ENCODE peak calls at places on chromosomes 1 and 21, in seven cellular contexts. M, L, A, B, W, I and S are unnamed samples.

GRCh38 chr1:241569848-241570247 is 37.7 kb downstream of the KMO start:
- DNase-seq in M (no peak), A (no peak), L (no peak), W (no peak), B (no peak), I (no peak), S (no peak)

GRCh38 chr1:18932387-18932786 is 24.1 kb downstream of the IFFO2 start:
- DNase-seq in B (no peak), A (no peak), L (no peak), W (no peak), I (peak; percentile 68), M (peak; percentile 52), S (peak; percentile 64)

GRCh38 chr21:18673789-18674188 is 270.2 kb upstream of the TMPRSS15 start:
- DNase-seq in A (no peak), I (no peak), B (no peak), W (no peak), L (no peak), M (no peak), S (no peak)

GRCh38 chr1:199056721-199057120 is 417.9 kb downstream of the PTPRC start:
- DNase-seq in W (no peak), A (no peak), I (no peak), B (no peak), L (no peak), M (no peak), S (no peak)

GRCh38 chr1:109040627-109041613 is 982 bp downstream of the WDR47 start:
- DNase-seq in W (peak; percentile 38), M (no peak), I (peak; percentile 48), B (peak; percentile 39), L (no peak), A (peak; percentile 16), S (no peak)

GRCh38 chr1:198678301-198678836 is 39.5 kb downstream of the PTPRC start:
- DNase-seq in I (no peak), L (no peak), W (no peak), A (no peak), B (no peak), M (no peak), S (no peak)

GRCh38 chr1:21801100-21801499 is 11.0 kb upstream of the LDLRAD2 start:
- DNase-seq in A (no peak), L (no peak), B (no peak), I (peak; percentile 30), W (no peak), M (peak; percentile 71), S (no peak)

GRCh38 chr1:14345925-14346550 is 252.4 kb upstream of the KAZN start:
- DNase-seq in M (no peak), A (peak; percentile 83), B (no peak), L (no peak), W (no peak), I (no peak), S (peak; percentile 63)

GRCh38 chr1:54396280-54396903 is 9.8 kb downstream of the SSBP3 start:
- DNase-seq in L (no peak), B (no peak), I (no peak), A (no peak), W (no peak), M (no peak), S (no peak)

GRCh38 chr1:85584264-85584781 is 3.8 kb downstream of the CCN1 start:
- DNase-seq in L (no peak), M (peak; percentile 95), B (peak; percentile 59), W (no peak), I (peak; percentile 96), A (peak; percentile 93), S (peak; percentile 54)

GRCh38 chr1:245298781-245299180 is 144.0 kb downstream of the KIF26B start:
- DNase-seq in M (no peak), B (no peak), I (no peak), W (no peak), A (no peak), L (no peak), S (no peak)

GRCh38 chr1:180486092-180486491 is 16.3 kb downstream of the ACBD6 start:
- DNase-seq in A (peak; percentile 16), B (no peak), M (no peak), L (no peak), I (no peak), W (no peak), S (no peak)

GRCh38 chr1:246416261-246416660 is 90.8 kb downstream of the SMYD3 start:
- DNase-seq in L (no peak), I (no peak), M (no peak), A (no peak), W (no peak), B (no peak), S (no peak)

GRCh38 chr1:230208619-230209261 is 141.7 kb downstream of the GALNT2 start:
- DNase-seq in I (no peak), M (no peak), W (no peak), A (no peak), B (no peak), L (no peak), S (no peak)

GRCh38 chr1:197750366-197750765 is 24.9 kb downstream of the DENND1B start:
- DNase-seq in L (no peak), W (no peak), M (no peak), A (no peak), B (no peak), I (no peak), S (no peak)

GRCh38 chr1:178548108-178548507 is 35.2 kb downstream of the TEX35 start:
- DNase-seq in W (no peak), I (no peak), A (no peak), L (no peak), B (no peak), M (no peak), S (no peak)

GRCh38 chr1:204633665-204634064 is 51.9 kb downstream of the LRRN2 start:
- DNase-seq in M (no peak), W (no peak), B (no peak), L (no peak), A (no peak), I (no peak), S (no peak)

GRCh38 chr21:22120616-22121266 is 1122.5 kb downstream of the NCAM2 start:
- DNase-seq in M (no peak), B (no peak), I (no peak), L (peak; percentile 10), W (peak; percentile 49), A (peak; percentile 78), S (peak; percentile 18)

GRCh38 chr1:230979952-230980351 is 1.1 kb downstream of the ARV1 start:
- DNase-seq in W (no peak), A (no peak), L (no peak), B (no peak), M (no peak), I (no peak), S (no peak)

GRCh38 chr1:67807282-67807681 is 26.0 kb downstream of the GNG12 start:
- DNase-seq in A (no peak), I (no peak), M (no peak), L (no peak), W (no peak), B (no peak), S (no peak)

GRCh38 chr1:67804710-67805109 is 28.6 kb downstream of the GNG12 start:
- DNase-seq in I (no peak), A (peak; percentile 31), B (no peak), W (no peak), L (no peak), M (no peak), S (no peak)

GRCh38 chr1:67803380-67804279 is 29.6 kb downstream of the GNG12 start:
- DNase-seq in W (no peak), M (no peak), B (no peak), A (no peak), I (no peak), L (no peak), S (peak; percentile 66)

GRCh38 chr1:67802565-67802964 is 30.7 kb downstream of the GNG12 start:
- DNase-seq in M (no peak), A (no peak), W (no peak), B (no peak), I (no peak), L (no peak), S (no peak)

DNA sequence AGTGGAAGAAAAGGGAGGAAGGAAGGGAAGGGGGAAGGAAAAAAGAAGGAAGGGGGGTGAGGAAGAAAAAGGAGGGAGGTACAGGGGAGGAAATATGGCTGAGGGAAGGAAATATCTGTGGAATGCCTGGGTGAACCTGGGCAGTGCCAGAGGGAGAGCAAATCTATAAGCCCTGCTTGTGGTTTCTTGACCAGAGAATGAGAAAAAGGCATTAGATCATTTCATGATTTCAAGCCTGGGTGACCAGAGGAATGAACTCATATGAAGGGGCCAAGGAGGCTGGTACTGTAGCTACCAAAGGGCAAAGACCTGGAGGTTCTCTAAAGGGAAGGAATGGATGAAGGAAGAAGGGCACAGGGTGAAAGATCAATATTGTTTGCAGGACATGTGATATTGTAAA is 31.4 kb downstream of the GNG12 start:
- DNase-seq in I (no peak), L (no peak), W (no peak), A (no peak), B (no peak), M (no peak), S (no peak)
- H3K23ac ChIP-seq in I (no peak overlapping the region), L (no peak overlapping the region), W (no peak overlapping the region), A (no peak overlapping the region), B (no peak overlapping the region), M (no peak overlapping the region), S (no peak overlapping the region)

GRCh38 chr1:43977376-43978263 is 1.4 kb upstream of the B4GALT2 start:
- DNase-seq in M (no peak), A (no peak), B (no peak), L (no peak), W (no peak), I (no peak), S (no peak)
- H3K23ac ChIP-seq in M (no peak overlapping the region), A (no peak overlapping the region), B (no peak overlapping the region), L (no peak overlapping the region), W (no peak overlapping the region), I (no peak overlapping the region), S (no peak overlapping the region)

DNA sequence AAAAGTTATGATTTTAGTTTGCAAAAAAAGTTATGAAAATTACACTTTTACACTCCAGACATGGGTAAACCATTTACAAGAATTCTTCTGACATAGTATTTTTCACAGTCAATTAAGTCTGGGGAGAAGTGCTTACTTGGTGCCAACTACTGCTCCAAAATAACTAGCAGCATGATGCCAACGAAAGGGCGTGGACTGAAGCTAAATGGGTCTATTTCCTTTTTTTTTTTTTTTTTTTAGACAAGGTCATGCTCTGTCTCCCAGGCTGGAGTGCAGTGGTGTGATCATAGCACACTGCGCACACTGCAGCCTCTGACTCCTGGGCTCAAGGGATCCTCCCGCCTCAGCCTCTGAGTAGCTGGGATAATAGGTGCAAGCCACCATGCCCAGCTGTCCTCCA is 43.2 kb downstream of the FMO4 start:
- DNase-seq in B (no peak), L (no peak), M (no peak), I (no peak), W (no peak), A (no peak), S (no peak)
- H3K23ac ChIP-seq in B (no peak overlapping the region), L (no peak overlapping the region), M (no peak overlapping the region), I (no peak overlapping the region), W (no peak overlapping the region), A (no peak overlapping the region), S (no peak overlapping the region)

DNA sequence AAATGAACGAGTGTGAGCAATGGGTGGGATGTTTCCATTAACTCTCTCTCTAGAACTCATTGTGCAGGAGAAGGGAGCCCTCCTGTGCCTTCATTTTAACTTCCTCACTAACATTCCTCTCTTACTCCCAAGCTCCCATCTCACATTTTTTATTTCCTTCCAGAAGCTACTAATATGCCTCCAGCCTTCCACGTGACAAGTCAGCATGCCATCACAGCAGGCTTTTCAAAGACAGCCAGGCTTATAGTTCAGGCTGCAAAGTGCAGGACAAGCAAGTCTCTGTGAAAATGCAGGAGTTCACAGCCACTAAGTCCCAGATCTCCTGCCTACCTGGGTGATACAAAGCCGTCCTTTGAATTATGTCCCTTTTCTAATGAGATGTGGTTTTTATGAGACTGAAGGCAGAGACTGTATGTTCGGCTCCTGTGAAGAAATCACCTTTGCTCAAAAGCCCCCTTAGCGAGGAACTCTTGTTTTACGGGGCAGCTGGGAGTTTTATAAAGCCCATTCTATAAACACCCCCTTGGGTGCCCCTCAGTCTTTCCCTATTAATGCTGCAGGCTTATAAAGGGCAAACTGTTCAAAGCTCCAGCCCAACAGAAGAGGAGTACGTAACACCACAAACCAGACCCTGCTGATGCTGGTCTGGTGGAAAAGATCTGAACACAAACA is 14.7 kb upstream of the ANGPTL7 start:
- DNase-seq in A (no peak), B (no peak), M (no peak), I (no peak), W (no peak), L (no peak), S (no peak)
- H3K23ac ChIP-seq in A (no peak overlapping the region), B (no peak overlapping the region), M (no peak overlapping the region), I (no peak overlapping the region), W (no peak overlapping the region), L (no peak overlapping the region), S (no peak overlapping the region)